ENCODE peak calls at places on chromosomes 7 and 10, in four cellular contexts. One of them, this sample, is unnamed.

GRCh38 chr10:58651040-58651439 is 138.4 kb downstream of the BICC1 start:
- DNase-seq in NCI-H2171: no peak
- DNase-seq in C1 segment of cervical spinal cord: peak
- DNase-seq in EH: peak
- DNase-seq in this sample: no peak

GRCh38 chr10:73553316-73553715 is 37.8 kb downstream of the USP54 start:
- DNase-seq in NCI-H2171: no peak
- DNase-seq in C1 segment of cervical spinal cord: peak
- DNase-seq in EH: no peak
- DNase-seq in this sample: no peak

GRCh38 chr10:50651808-50652207 is 28.1 kb upstream of the SGMS1 start:
- DNase-seq in NCI-H2171: no peak
- DNase-seq in C1 segment of cervical spinal cord: no peak
- DNase-seq in EH: peak
- DNase-seq in this sample: no peak

GRCh38 chr7:81956520-81956919 is 186.7 kb upstream of the HGF start:
- DNase-seq in NCI-H2171: no peak
- DNase-seq in C1 segment of cervical spinal cord: no peak
- DNase-seq in EH: peak
- DNase-seq in this sample: no peak

GRCh38 chr7:71191766-71192165 is 59.8 kb downstream of the GALNT17 start:
- DNase-seq in NCI-H2171: peak
- DNase-seq in C1 segment of cervical spinal cord: no peak
- DNase-seq in EH: no peak
- DNase-seq in this sample: peak

GRCh38 chr10:23481351-23481961 is 42.6 kb downstream of the OTUD1 start:
- DNase-seq in NCI-H2171: no peak
- DNase-seq in C1 segment of cervical spinal cord: no peak
- DNase-seq in EH: no peak
- DNase-seq in this sample: no peak

GRCh38 chr7:120273476-120273975 is 551 bp downstream of the KCND2 start:
- DNase-seq in NCI-H2171: peak
- DNase-seq in C1 segment of cervical spinal cord: no peak
- DNase-seq in EH: no peak
- DNase-seq in this sample: no peak

GRCh38 chr10:78832281-78832680 is 236.5 kb upstream of the ZMIZ1 start:
- DNase-seq in NCI-H2171: no peak
- DNase-seq in C1 segment of cervical spinal cord: no peak
- DNase-seq in EH: peak
- DNase-seq in this sample: no peak

GRCh38 chr10:88038268-88038667 is 174.8 kb downstream of the PTEN start:
- DNase-seq in NCI-H2171: no peak
- DNase-seq in C1 segment of cervical spinal cord: no peak
- DNase-seq in EH: peak
- DNase-seq in this sample: no peak

GRCh38 chr10:103513383-103514060 is 20.0 kb downstream of the NEURL1 start:
- DNase-seq in NCI-H2171: no peak
- DNase-seq in C1 segment of cervical spinal cord: no peak
- DNase-seq in EH: no peak
- DNase-seq in this sample: no peak

GRCh38 chr7:158261362-158262235 is 326.0 kb downstream of the PTPRN2 start:
- DNase-seq in NCI-H2171: no peak
- DNase-seq in C1 segment of cervical spinal cord: no peak
- DNase-seq in EH: no peak
- DNase-seq in this sample: no peak

GRCh38 chr10:7756360-7756992 is 31.3 kb downstream of the KIN start:
- DNase-seq in NCI-H2171: no peak
- DNase-seq in C1 segment of cervical spinal cord: no peak
- DNase-seq in EH: peak
- DNase-seq in this sample: no peak

GRCh38 chr7:19442016-19442785 is 266.6 kb downstream of the POLR1F start:
- DNase-seq in NCI-H2171: peak
- DNase-seq in C1 segment of cervical spinal cord: no peak
- DNase-seq in EH: peak
- DNase-seq in this sample: peak

GRCh38 chr10:69458426-69459100 is 7.3 kb downstream of the TSPAN15 start:
- DNase-seq in NCI-H2171: no peak
- DNase-seq in C1 segment of cervical spinal cord: peak
- DNase-seq in EH: peak
- DNase-seq in this sample: no peak

GRCh38 chr10:113947138-113948011 is 92.9 kb downstream of the NHLRC2 start:
- DNase-seq in NCI-H2171: no peak
- DNase-seq in C1 segment of cervical spinal cord: no peak
- DNase-seq in EH: peak
- DNase-seq in this sample: no peak

GRCh38 chr7:125727215-125727614 is 797.6 kb upstream of the POT1 start:
- DNase-seq in NCI-H2171: no peak
- DNase-seq in C1 segment of cervical spinal cord: no peak
- DNase-seq in EH: no peak
- DNase-seq in this sample: no peak

GRCh38 chr7:122304996-122305421 is 459 bp upstream of the FEZF1 start:
- DNase-seq in NCI-H2171: no peak
- DNase-seq in C1 segment of cervical spinal cord: no peak
- DNase-seq in EH: peak
- DNase-seq in this sample: no peak

GRCh38 chr10:31603245-31604087 is 284.4 kb downstream of the ZEB1 start:
- DNase-seq in NCI-H2171: peak
- DNase-seq in C1 segment of cervical spinal cord: peak
- DNase-seq in EH: peak
- DNase-seq in this sample: peak

GRCh38 chr10:3658766-3659165 is 126.2 kb downstream of the KLF6 start:
- DNase-seq in NCI-H2171: no peak
- DNase-seq in C1 segment of cervical spinal cord: no peak
- DNase-seq in EH: no peak
- DNase-seq in this sample: no peak

GRCh38 chr7:140655511-140656408 is 15.1 kb upstream of the DENND2A start:
- DNase-seq in NCI-H2171: no peak
- DNase-seq in C1 segment of cervical spinal cord: no peak
- DNase-seq in EH: no peak
- DNase-seq in this sample: no peak

GRCh38 chr10:50325449-50326188 is 74.3 kb upstream of the ASAH2 start:
- DNase-seq in NCI-H2171: no peak
- DNase-seq in C1 segment of cervical spinal cord: no peak
- DNase-seq in EH: peak
- DNase-seq in this sample: no peak

GRCh38 chr7:55086413-55087201 is 67.8 kb downstream of the EGFR start:
- DNase-seq in NCI-H2171: peak
- DNase-seq in C1 segment of cervical spinal cord: no peak
- DNase-seq in EH: peak
- DNase-seq in this sample: no peak

GRCh38 chr7:47351233-47352154 is 230.4 kb downstream of the TNS3 start:
- DNase-seq in NCI-H2171: no peak
- DNase-seq in C1 segment of cervical spinal cord: no peak
- DNase-seq in EH: no peak
- DNase-seq in this sample: no peak

GRCh38 chr7:136666110-136666509 is 202.3 kb upstream of the CHRM2 start:
- DNase-seq in NCI-H2171: no peak
- DNase-seq in C1 segment of cervical spinal cord: no peak
- DNase-seq in EH: no peak
- DNase-seq in this sample: no peak